ENCODE peak calls at places on chromosome 2, in five cellular contexts. S, G, A, O and U are unnamed samples. For H3K36me3, the result is how much of the 10 kb centered on the place peaks cover.

GRCh38 chr2:168550670-168551069 is 94.6 kb downstream of the CERS6 start:
- DNase-seq in S (no peak), G (no peak), A (no peak), O (no peak), U (no peak)

GRCh38 chr2:26627350-26628105 is 13.6 kb downstream of the CIB4 start:
- DNase-seq in S (no peak), G (no peak), A (no peak), O (no peak), U (no peak)

GRCh38 chr2:12816379-12817306 is 99.9 kb downstream of the TRIB2 start:
- DNase-seq in S (no peak), G (no peak), A (peak), O (no peak), U (no peak)

GRCh38 chr2:158943973-158944372 is 24.5 kb upstream of the TANC1 start:
- DNase-seq in S (peak), G (no peak), A (no peak), O (no peak), U (no peak)

GRCh38 chr2:56531668-56532420 is 348.1 kb downstream of the CCDC85A start:
- DNase-seq in S (no peak), G (no peak), A (no peak), O (no peak), U (no peak)

GRCh38 chr2:112055833-112056625 is 960 bp downstream of the TMEM87B start:
- DNase-seq in S (peak), G (peak), A (no peak), O (peak), U (peak)

GRCh38 chr2:31997653-31998052 is 13.2 kb downstream of the MEMO1 start:
- DNase-seq in S (no peak), G (no peak), A (no peak), O (no peak), U (no peak)

GRCh38 chr2:25541378-25541777 is 132.0 kb downstream of the DTNB start:
- DNase-seq in S (peak), G (no peak), A (no peak), O (no peak), U (no peak)

GRCh38 chr2:75320893-75321292 is 121.6 kb upstream of the TACR1 start:
- DNase-seq in S (no peak), G (no peak), A (no peak), O (no peak), U (no peak)

GRCh38 chr2:106941372-106941993 is 55.5 kb upstream of the ST6GAL2 start:
- DNase-seq in S (no peak), G (no peak), A (no peak), O (no peak), U (no peak)

GRCh38 chr2:50143822-50144575 is 887.9 kb downstream of the NRXN1 start:
- DNase-seq in S (peak), G (no peak), A (no peak), O (no peak), U (peak)

GRCh38 chr2:120825370-120826259 is 89.9 kb downstream of the GLI2 start:
- DNase-seq in S (no peak), G (no peak), A (no peak), O (no peak), U (no peak)

GRCh38 chr2:179129574-179130238 is 79.8 kb upstream of the CCDC141 start:
- DNase-seq in S (peak), G (no peak), A (no peak), O (no peak), U (no peak)

GRCh38 chr2:27566628-27567027 is 16.2 kb upstream of the ZNF512 start:
- DNase-seq in S (no peak), G (no peak), A (no peak), O (no peak), U (no peak)

GRCh38 chr2:167880415-167880814 is 367.0 kb downstream of the STK39 start:
- DNase-seq in S (no peak), G (no peak), A (no peak), O (no peak), U (no peak)

GRCh38 chr2:166725907-166726306 is 162.4 kb upstream of the XIRP2 start:
- DNase-seq in S (no peak), G (no peak), A (no peak), O (no peak), U (no peak)

GRCh38 chr2:45922577-45922988 is 271.1 kb downstream of the PRKCE start:
- DNase-seq in S (peak), G (no peak), A (no peak), O (no peak), U (peak)

GRCh38 chr2:25025229-25025742 is 16.6 kb upstream of the EFR3B start:
- DNase-seq in S (no peak), G (no peak), A (no peak), O (no peak), U (no peak)

GRCh38 chr2:209653164-209653563 is 118.5 kb upstream of the UNC80 start:
- DNase-seq in S (no peak), G (no peak), A (no peak), O (no peak), U (no peak)

GRCh38 chr2:133054297-133054696 is 384.3 kb upstream of the LYPD1 start:
- DNase-seq in S (no peak), G (no peak), A (no peak), O (no peak), U (no peak)

GRCh38 chr2:85302106-85302505 is 25.7 kb downstream of the TGOLN2 start:
- DNase-seq in S (no peak), G (no peak), A (no peak), O (no peak), U (no peak)

GRCh38 chr2:37323176-37323575 is 1.5 kb downstream of the PRKD3 start:
- DNase-seq in S (no peak), G (no peak), A (no peak), O (no peak), U (no peak)

GRCh38 chr2:88575051-88575450 is 52.2 kb downstream of the EIF2AK3 start:
- DNase-seq in S (no peak), G (no peak), A (no peak), O (no peak), U (no peak)

DNA sequence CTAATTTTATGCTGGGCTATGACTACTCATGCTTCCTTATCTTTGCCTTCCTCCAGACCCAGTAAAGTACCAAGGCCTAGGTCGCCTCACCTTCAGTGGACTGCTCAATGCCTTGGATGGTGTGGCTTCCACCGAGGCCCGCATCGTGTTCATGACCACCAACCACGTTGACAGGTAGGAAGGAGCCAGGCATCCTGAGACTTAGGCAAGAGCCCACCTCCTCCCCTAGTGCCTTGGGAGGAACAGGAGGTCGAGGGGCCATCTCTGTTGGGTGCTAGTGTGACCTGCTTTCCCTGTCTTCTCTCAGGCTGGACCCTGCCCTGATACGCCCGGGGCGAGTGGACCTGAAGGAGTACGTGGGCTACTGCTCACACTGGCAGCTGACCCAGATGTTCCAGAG is 3.3 kb downstream of the BCS1L start:
- DNase-seq in S (no peak), G (no peak), A (no peak), O (no peak), U (no peak)
- H3K36me3 ChIP-seq in S (under half), G (half or more), A (under half), O (half or more), U (under half)

DNA sequence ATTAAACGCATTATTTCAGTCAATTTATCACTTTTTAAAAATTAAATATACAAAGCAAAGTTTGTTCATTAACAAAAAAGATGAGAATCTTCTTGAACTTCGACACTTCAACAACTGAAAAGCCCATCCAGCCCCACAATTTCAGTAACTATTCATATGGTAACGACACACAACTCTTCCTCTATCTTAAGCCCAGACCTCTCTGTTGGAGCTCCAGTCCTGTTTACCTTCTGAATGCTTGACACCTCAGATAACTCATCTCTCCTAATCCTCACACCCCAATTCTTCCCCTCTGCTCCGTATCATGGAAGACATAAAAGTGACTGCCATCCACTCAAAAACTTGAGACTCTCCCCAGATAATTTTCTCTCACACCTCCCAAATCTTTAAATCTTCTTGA is 12.6 kb downstream of the USP37 start:
- DNase-seq in S (no peak), G (no peak), A (no peak), O (no peak), U (no peak)
- H3K36me3 ChIP-seq in S (under half), G (half or more), A (under half), O (half or more), U (under half)

DNA sequence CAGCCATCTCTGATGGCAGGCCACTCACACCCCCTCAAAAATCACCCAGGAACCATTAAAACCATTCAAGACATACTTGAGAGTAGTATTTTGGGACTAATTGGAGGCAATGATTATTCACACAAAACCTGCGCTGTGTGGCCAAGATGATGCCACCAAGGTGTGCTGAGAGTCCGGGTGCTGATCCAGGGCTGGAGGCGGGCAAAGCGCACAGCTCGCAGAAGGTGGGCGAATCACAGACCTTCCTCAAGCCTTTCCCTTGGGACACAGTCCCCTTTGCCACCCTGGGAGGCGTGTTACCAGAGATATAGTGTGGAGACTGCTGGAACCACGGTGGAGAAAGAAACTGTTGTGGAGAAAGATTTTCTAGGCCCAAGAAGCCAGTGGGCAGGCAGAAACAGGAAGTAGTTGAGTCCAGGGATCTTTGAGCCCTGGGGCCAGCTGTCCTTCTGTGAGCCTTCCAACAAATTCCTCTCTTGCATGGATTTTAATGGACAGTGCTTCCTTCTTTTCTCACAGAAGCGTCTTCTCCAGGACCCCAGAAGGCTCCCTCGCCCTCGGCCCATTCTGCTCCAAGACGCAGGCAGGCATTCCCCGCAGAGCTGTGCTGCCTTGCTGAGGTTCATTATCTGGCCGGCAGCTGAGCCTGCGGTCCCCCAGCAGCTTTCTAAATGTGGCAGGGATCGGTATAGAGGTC is 8.0 kb downstream of the COPS9 start:
- DNase-seq in S (no peak), G (no peak), A (no peak), O (no peak), U (no peak)
- H3K36me3 ChIP-seq in S (under half), G (half or more), A (under half), O (half or more), U (under half)

DNA sequence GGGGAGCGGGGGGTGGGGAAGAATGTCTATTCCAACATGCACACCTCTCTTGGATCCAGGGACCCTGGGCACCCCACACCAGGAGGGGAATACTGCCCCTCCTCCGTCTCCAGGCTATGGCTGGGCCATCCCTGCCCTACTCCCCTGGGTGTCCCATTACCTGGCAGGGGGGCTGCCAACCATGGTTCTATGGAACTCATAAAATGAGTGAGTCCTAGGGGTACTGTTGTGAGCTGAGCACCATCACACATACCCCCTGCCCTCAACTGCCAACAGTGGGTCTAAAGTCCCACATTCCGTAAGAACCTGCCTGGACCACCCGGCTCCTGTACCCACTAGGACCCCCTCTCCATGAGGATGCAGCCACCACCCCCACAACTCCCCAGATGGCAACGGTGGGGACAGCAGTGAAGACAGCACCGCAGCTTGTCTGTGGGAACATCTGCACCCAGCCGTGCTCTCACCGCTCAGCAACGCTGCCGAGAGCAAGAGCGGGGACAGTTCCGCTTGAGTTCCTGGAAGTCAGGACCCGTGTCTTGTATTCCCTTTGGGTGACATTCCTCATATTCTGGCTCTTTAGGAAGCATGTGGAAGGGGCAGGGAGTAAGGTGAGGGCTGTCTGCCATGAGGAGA is 41.5 kb downstream of the BIN1 start:
- DNase-seq in S (no peak), G (no peak), A (no peak), O (no peak), U (no peak)
- H3K36me3 ChIP-seq in S (under half), G (half or more), A (under half), O (half or more), U (under half)

DNA sequence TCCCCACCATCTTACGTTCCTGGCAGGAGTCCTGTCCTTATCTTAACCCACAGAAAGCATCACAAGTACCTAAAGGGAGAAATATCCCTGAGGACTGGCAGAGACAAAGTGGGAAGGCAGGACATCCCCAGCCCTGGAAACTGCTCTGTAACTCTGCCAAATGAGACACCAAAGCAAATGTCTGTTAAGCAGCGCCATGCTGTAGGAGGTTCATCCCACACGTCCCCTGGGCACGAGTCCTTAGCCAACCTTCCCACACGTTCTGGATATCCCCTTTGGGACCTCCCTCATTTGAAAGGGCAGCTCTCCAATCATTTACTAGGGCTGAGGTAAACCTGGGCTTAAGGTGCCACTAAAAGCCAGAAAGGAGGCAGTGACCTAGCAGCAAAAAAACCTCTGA is 207.2 kb downstream of the ATAD2B start:
- DNase-seq in S (no peak), G (no peak), A (no peak), O (no peak), U (no peak)
- H3K36me3 ChIP-seq in S (under half), G (under half), A (under half), O (under half), U (under half)

DNA sequence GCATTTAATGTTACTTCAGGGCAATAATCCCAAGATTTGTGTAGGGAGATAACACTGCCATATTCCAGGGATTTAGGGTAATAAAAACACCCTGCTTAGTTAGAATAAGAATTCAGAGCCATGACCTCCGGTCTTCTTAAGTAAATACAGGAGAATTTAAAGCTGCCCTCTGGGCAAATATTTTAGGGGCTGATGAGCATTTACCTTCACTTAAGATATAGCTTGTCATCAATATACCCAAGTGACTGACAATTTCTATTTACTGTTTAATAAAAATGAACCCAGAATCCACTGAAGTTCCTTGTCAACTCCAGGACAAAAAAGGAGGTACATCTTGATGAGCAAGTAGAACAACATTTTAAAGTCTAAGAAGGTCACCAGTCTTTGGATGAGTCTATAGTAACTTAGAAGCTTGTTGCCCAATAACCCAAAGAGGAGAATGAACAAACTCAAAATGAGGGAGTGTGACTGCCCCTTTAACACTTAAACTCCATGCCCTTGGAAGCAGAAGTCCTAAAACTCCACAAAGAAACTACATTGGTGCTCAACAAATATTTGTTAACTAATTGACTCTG is 24.3 kb upstream of the IKZF2 start:
- DNase-seq in S (no peak), G (no peak), A (no peak), O (no peak), U (no peak)
- H3K36me3 ChIP-seq in S (under half), G (under half), A (under half), O (under half), U (under half)

DNA sequence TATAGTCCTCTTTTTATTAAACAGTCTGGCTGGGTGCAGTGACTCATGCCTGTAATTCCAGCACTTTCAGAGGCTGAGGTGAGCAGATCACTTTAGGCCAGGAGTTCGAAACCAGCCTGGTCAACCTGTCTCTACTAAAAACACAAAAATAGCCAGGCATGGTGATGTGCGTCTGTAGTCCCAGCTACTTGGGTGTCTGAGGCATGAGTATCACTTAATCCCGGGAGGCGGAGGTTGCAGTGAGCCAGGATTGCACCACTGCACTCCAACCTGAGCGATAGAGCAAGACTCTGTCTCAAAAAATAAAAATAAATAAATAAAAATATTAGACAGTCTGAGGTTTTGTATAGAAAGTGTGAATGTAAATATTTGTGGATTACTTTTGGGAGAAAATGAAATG is 17.8 kb downstream of the XRCC5 start:
- DNase-seq in S (no peak), G (no peak), A (no peak), O (no peak), U (no peak)
- H3K36me3 ChIP-seq in S (under half), G (half or more), A (half or more), O (half or more), U (half or more)

GRCh38 chr2:20027715-20028434 is 15.4 kb upstream of the MATN3 start:
- DNase-seq in S (peak), G (no peak), A (no peak), O (no peak), U (no peak)
- H3K36me3 ChIP-seq in S (under half), G (under half), A (under half), O (half or more), U (under half)

GRCh38 chr2:236051803-236052202 is 116.4 kb downstream of the GBX2 start:
- DNase-seq in S (no peak), G (no peak), A (no peak), O (no peak), U (no peak)

GRCh38 chr2:236051351-236051750 is 116.8 kb downstream of the GBX2 start:
- DNase-seq in S (no peak), G (no peak), A (no peak), O (no peak), U (no peak)

GRCh38 chr2:236047886-236048540 is 120.2 kb downstream of the GBX2 start:
- DNase-seq in S (peak), G (no peak), A (no peak), O (no peak), U (peak)

GRCh38 chr2:236052206-236052605 is 116.0 kb downstream of the GBX2 start:
- DNase-seq in S (no peak), G (no peak), A (no peak), O (no peak), U (no peak)

DNA sequence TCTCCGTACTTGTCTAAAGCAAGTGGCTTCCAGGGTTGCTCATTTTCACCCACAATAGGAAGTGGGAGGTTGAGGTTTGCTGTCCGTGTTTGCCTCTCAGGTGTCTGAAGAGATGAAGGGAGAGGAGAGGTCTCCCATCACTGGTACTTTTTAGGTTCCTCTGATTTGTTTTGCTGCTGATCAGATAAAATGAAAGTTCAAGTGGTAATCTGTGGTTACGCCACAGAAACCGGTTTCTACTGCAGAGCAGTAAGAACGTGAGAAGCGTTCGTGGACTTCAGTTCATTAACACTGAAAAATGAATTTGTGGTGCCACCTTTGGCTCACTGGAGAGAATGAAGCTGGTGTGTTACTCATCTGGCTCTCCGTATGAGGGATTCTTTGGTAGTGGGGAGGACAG is 118.2 kb downstream of the GBX2 start:
- DNase-seq in S (no peak), G (no peak), A (no peak), O (no peak), U (peak)
- H3K36me3 ChIP-seq in S (under half), G (under half), A (under half), O (half or more), U (under half)

GRCh38 chr2:224881846-224882245 is 160.4 kb downstream of the DOCK10 start:
- DNase-seq in S (no peak), G (no peak), A (no peak), O (no peak), U (no peak)
- H3K36me3 ChIP-seq in S (under half), G (half or more), A (under half), O (under half), U (under half)